ENCODE peak calls at places on chromosomes 1 and 21, in five cellular contexts. One of them, this sample, is unnamed.
A peak's percentile ranks its signal among the peaks of the same experiment; 100 is the strongest.

GRCh38 chr1:109498161-109498801 is 4.4 kb downstream of the CYB561D1 start:
- DNase-seq in aorta: no peak
- DNase-seq in dorsolateral prefrontal cortex: peak; percentile 54
- DNase-seq in heart right ventricle: no peak
- DNase-seq in body of pancreas: no peak
- DNase-seq in this sample: no peak

GRCh38 chr1:246113555-246114095 is 393.5 kb downstream of the SMYD3 start:
- DNase-seq in dorsolateral prefrontal cortex: no peak
- DNase-seq in heart right ventricle: no peak
- DNase-seq in body of pancreas: no peak
- DNase-seq in aorta: no peak
- DNase-seq in this sample: no peak

GRCh38 chr1:217527151-217527550 is 103.7 kb downstream of the GPATCH2 start:
- DNase-seq in heart right ventricle: no peak
- DNase-seq in body of pancreas: no peak
- DNase-seq in dorsolateral prefrontal cortex: no peak
- DNase-seq in aorta: no peak
- DNase-seq in this sample: no peak

GRCh38 chr1:160084771-160085321 is 3.5 kb downstream of the KCNJ9 start:
- DNase-seq in dorsolateral prefrontal cortex: no peak
- DNase-seq in aorta: peak; percentile 76
- DNase-seq in heart right ventricle: no peak
- DNase-seq in body of pancreas: no peak
- DNase-seq in this sample: no peak

GRCh38 chr21:36722370-36723368 is 23.8 kb downstream of the SIM2 start:
- DNase-seq in dorsolateral prefrontal cortex: no peak
- DNase-seq in heart right ventricle: no peak
- DNase-seq in aorta: no peak
- DNase-seq in body of pancreas: no peak
- DNase-seq in this sample: no peak

GRCh38 chr21:34997295-34997694 is 51.8 kb downstream of the RUNX1 start:
- DNase-seq in dorsolateral prefrontal cortex: no peak
- DNase-seq in body of pancreas: no peak
- DNase-seq in heart right ventricle: no peak
- DNase-seq in aorta: no peak
- DNase-seq in this sample: no peak

GRCh38 chr1:36384542-36385409 is 948 bp downstream of the STK40 start:
- DNase-seq in body of pancreas: peak; percentile 95
- DNase-seq in dorsolateral prefrontal cortex: peak; percentile 72
- DNase-seq in aorta: peak; percentile 77
- DNase-seq in heart right ventricle: peak; percentile 44
- DNase-seq in this sample: peak; percentile 43

GRCh38 chr1:55580845-55581332 is 365.7 kb upstream of the USP24 start:
- DNase-seq in body of pancreas: peak; percentile 9
- DNase-seq in heart right ventricle: no peak
- DNase-seq in aorta: no peak
- DNase-seq in dorsolateral prefrontal cortex: no peak
- DNase-seq in this sample: no peak

GRCh38 chr1:231724876-231725647 is 98.5 kb downstream of the DISC1 start:
- DNase-seq in body of pancreas: peak; percentile 27
- DNase-seq in heart right ventricle: no peak
- DNase-seq in aorta: peak; percentile 53
- DNase-seq in dorsolateral prefrontal cortex: peak; percentile 5
- DNase-seq in this sample: peak; percentile 0

GRCh38 chr1:205578780-205579571 is 52.8 kb downstream of the ELK4 start:
- DNase-seq in dorsolateral prefrontal cortex: no peak
- DNase-seq in body of pancreas: no peak
- DNase-seq in aorta: no peak
- DNase-seq in heart right ventricle: no peak
- DNase-seq in this sample: no peak
- H3K27ac ChIP-seq in dorsolateral prefrontal cortex: no peak overlapping the region
- H3K27ac ChIP-seq in body of pancreas: no peak overlapping the region
- H3K27ac ChIP-seq in aorta: no peak overlapping the region
- H3K27ac ChIP-seq in heart right ventricle: no peak overlapping the region
- H3K27ac ChIP-seq in this sample: no peak overlapping the region

GRCh38 chr1:18569251-18569650 is 61.4 kb upstream of the PAX7 start:
- DNase-seq in heart right ventricle: peak; percentile 29
- DNase-seq in aorta: peak; percentile 24
- DNase-seq in body of pancreas: no peak
- DNase-seq in dorsolateral prefrontal cortex: no peak
- DNase-seq in this sample: no peak

GRCh38 chr1:18568489-18568888 is 62.2 kb upstream of the PAX7 start:
- DNase-seq in dorsolateral prefrontal cortex: no peak
- DNase-seq in heart right ventricle: no peak
- DNase-seq in body of pancreas: no peak
- DNase-seq in aorta: no peak
- DNase-seq in this sample: no peak

GRCh38 chr1:18573170-18573569 is 57.5 kb upstream of the PAX7 start:
- DNase-seq in heart right ventricle: no peak
- DNase-seq in aorta: no peak
- DNase-seq in body of pancreas: no peak
- DNase-seq in dorsolateral prefrontal cortex: no peak
- DNase-seq in this sample: no peak

GRCh38 chr1:18572022-18572920 is 58.4 kb upstream of the PAX7 start:
- DNase-seq in heart right ventricle: no peak
- DNase-seq in aorta: peak; percentile 26
- DNase-seq in body of pancreas: no peak
- DNase-seq in dorsolateral prefrontal cortex: no peak
- DNase-seq in this sample: no peak

DNA sequence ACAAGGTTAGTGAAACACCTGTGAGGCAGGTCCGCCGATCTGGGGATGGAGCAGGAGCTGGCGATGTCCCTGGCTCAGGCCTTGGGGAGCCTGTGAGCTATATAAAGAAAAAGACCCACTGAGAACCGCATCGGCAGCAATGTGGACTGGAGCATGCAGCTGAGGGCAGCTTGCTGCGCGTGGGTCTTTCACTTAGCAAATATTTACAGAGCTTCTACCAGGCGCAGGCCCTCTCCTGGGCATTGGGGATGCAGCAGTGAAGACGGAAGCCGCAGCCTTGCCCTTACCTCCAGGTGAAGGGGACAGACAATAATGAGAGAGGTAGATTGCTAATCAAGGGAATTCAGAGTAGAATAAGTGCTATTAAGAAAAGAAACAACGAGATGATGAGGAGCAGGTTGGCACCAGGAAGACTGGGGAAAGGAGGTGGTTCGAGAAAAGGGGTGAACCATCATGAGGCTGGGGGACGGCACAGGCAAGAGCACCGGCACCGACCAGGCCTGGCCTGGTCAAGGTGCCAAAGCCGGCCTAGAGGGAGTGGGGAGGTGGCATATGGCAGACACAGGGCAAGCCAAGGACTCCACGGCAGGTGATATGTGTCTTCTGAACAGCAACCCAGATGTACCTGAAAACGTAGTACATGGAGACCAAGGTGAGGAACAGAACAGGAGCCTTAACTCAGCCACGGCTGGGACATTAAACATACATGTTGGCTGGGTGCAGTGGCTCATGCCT is 60.7 kb upstream of the PAX7 start:
- DNase-seq in heart right ventricle: no peak
- DNase-seq in dorsolateral prefrontal cortex: no peak
- DNase-seq in aorta: peak; percentile 24
- DNase-seq in body of pancreas: peak; percentile 17
- DNase-seq in this sample: no peak
- H3K27ac ChIP-seq in heart right ventricle: no peak overlapping the region
- H3K27ac ChIP-seq in dorsolateral prefrontal cortex: no peak overlapping the region
- H3K27ac ChIP-seq in aorta: no peak overlapping the region
- H3K27ac ChIP-seq in body of pancreas: no peak overlapping the region
- H3K27ac ChIP-seq in this sample: no peak overlapping the region

GRCh38 chr1:166839600-166840308 is 479 bp downstream of the POGK start:
- DNase-seq in body of pancreas: peak; percentile 43
- DNase-seq in heart right ventricle: peak; percentile 66
- DNase-seq in dorsolateral prefrontal cortex: peak; percentile 33
- DNase-seq in aorta: peak; percentile 74
- DNase-seq in this sample: peak; percentile 38

GRCh38 chr1:166838766-166839599 is at the start of gene POGK:
- DNase-seq in dorsolateral prefrontal cortex: peak; percentile 94
- DNase-seq in aorta: peak; percentile 96
- DNase-seq in heart right ventricle: peak; percentile 93
- DNase-seq in body of pancreas: peak; percentile 94
- DNase-seq in this sample: peak; percentile 88

GRCh38 chr1:166840309-166841302 is 1.3 kb downstream of the POGK start:
- DNase-seq in body of pancreas: peak; percentile 59
- DNase-seq in aorta: no peak
- DNase-seq in dorsolateral prefrontal cortex: peak; percentile 16
- DNase-seq in heart right ventricle: no peak
- DNase-seq in this sample: no peak

GRCh38 chr1:166836733-166837132 is 2.5 kb upstream of the POGK start:
- DNase-seq in heart right ventricle: no peak
- DNase-seq in body of pancreas: no peak
- DNase-seq in aorta: no peak
- DNase-seq in dorsolateral prefrontal cortex: no peak
- DNase-seq in this sample: no peak
- H3K27ac ChIP-seq in heart right ventricle: no peak overlapping the region
- H3K27ac ChIP-seq in body of pancreas: no peak overlapping the region
- H3K27ac ChIP-seq in aorta: no peak overlapping the region
- H3K27ac ChIP-seq in dorsolateral prefrontal cortex: no peak overlapping the region
- H3K27ac ChIP-seq in this sample: no peak overlapping the region

DNA sequence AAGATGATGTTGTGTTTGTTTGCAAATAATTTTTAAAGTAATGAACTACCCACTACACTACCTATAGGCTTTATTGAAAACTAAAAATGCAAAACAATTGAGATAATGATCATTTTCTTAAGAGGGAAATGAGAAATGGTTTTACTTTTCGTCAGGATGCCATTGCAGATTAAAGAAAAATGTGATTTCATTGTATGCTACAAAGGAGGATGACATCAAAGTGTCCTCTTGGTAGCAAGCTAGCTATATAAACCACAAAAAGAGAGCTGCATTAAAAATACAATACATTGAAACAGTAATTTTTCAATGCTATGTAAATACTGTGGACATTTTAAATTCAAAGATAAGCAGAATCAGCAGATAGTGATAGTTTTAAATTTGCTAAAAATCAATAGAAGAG is 87.5 kb upstream of the DPYD start:
- DNase-seq in heart right ventricle: no peak
- DNase-seq in aorta: no peak
- DNase-seq in dorsolateral prefrontal cortex: no peak
- DNase-seq in body of pancreas: no peak
- DNase-seq in this sample: no peak
- H3K27ac ChIP-seq in heart right ventricle: no peak overlapping the region
- H3K27ac ChIP-seq in aorta: no peak overlapping the region
- H3K27ac ChIP-seq in dorsolateral prefrontal cortex: no peak overlapping the region
- H3K27ac ChIP-seq in body of pancreas: no peak overlapping the region
- H3K27ac ChIP-seq in this sample: no peak overlapping the region

GRCh38 chr21:43648171-43648570 is 11.1 kb downstream of the HSF2BP start:
- DNase-seq in body of pancreas: no peak
- DNase-seq in heart right ventricle: no peak
- DNase-seq in dorsolateral prefrontal cortex: no peak
- DNase-seq in aorta: no peak
- DNase-seq in this sample: no peak

GRCh38 chr21:43645987-43646386 is 13.3 kb downstream of the HSF2BP start:
- DNase-seq in heart right ventricle: no peak
- DNase-seq in body of pancreas: no peak
- DNase-seq in dorsolateral prefrontal cortex: no peak
- DNase-seq in aorta: no peak
- DNase-seq in this sample: no peak

GRCh38 chr21:43645414-43645891 is 13.8 kb downstream of the HSF2BP start:
- DNase-seq in dorsolateral prefrontal cortex: no peak
- DNase-seq in heart right ventricle: no peak
- DNase-seq in aorta: peak; percentile 70
- DNase-seq in body of pancreas: peak; percentile 52
- DNase-seq in this sample: no peak

GRCh38 chr21:43644609-43645008 is 14.7 kb downstream of the HSF2BP start:
- DNase-seq in aorta: peak; percentile 56
- DNase-seq in dorsolateral prefrontal cortex: peak; percentile 55
- DNase-seq in heart right ventricle: no peak
- DNase-seq in body of pancreas: no peak
- DNase-seq in this sample: no peak

DNA sequence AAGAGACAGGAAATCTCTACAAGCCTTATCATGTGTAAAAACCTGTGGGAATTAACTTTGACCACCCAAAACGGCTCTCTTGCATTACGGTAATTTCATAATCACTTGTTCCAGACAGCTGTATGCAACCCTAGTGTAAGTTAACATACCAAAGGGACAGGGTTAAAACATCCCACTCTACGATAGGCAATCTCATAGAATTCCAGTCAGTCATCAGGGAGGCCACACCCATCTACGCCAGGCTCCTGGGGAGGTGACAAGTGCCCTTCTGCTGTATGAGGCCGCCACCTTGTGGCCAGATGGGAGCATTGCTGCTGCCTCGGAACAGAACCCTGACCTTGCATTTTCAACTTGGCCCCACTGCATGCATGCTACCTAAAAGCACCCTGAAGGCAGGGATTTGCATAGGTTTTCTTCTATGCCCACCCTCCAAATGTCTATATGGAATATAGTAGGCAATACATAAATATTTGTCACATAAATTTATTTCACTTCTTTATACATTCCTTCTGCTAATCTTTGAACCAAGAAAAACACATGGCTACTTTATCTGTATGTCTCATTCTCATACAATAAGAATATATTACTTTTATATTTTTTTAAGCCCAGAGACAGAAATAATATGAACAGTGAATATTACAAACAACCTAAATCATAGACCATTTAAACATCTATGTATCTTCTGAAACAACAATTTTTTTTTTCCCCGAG is 12.6 kb downstream of the HSF2BP start:
- DNase-seq in aorta: peak; percentile 93
- DNase-seq in heart right ventricle: peak; percentile 90
- DNase-seq in body of pancreas: peak; percentile 92
- DNase-seq in dorsolateral prefrontal cortex: peak; percentile 88
- DNase-seq in this sample: peak; percentile 84
- H3K27ac ChIP-seq in aorta: no peak overlapping the region
- H3K27ac ChIP-seq in heart right ventricle: no peak overlapping the region
- H3K27ac ChIP-seq in body of pancreas: no peak overlapping the region
- H3K27ac ChIP-seq in dorsolateral prefrontal cortex: no peak overlapping the region
- H3K27ac ChIP-seq in this sample: no peak overlapping the region

DNA sequence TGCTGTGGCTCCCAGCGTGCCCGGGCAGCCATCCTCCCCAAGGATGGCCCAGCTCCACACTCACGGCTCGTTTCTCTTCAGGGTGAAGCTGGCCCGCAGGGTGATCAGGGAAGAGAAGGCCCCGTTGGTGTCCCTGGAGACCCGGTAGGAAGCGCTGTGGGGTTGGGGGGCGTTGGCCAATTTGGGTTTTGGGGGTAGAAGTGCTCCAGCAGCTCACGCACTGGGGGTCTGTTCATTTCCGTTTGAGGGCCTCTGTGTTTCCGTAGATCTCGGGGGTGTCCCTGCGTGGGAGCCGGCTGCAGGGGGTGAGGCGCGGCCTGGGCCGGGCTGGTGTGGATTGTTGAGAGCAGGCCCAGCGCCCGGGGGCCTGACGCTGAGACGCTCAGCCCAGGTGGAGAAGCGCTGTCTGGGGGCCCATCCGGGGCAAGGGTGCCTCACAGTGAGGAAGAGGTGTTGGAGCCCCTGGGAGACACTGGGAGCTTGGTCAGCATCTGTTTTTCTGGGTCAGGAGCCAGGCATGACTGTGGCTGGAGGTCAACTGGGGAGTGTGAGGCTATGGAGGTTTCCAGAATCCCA is 12.6 kb downstream of the COL6A1 start:
- DNase-seq in body of pancreas: peak; percentile 6
- DNase-seq in aorta: peak; percentile 30
- DNase-seq in heart right ventricle: peak; percentile 17
- DNase-seq in dorsolateral prefrontal cortex: peak; percentile 1
- DNase-seq in this sample: no peak
- H3K27ac ChIP-seq in body of pancreas: no peak overlapping the region
- H3K27ac ChIP-seq in aorta: peak overlapping the region; percentile 1
- H3K27ac ChIP-seq in heart right ventricle: no peak overlapping the region
- H3K27ac ChIP-seq in dorsolateral prefrontal cortex: no peak overlapping the region
- H3K27ac ChIP-seq in this sample: no peak overlapping the region